ENCODE peak calls at places on chromosomes 12 and 14, in five cellular contexts. X is coronary artery, T is fibroblast of mammary gland, C is astrocyte of the spinal cord, N is AG04450. G is an unnamed sample.

GRCh38 chr12:114483996-114484395 is 78.1 kb upstream of the TBX5 start:
- DNase-seq in T (no peak), N (no peak), C (no peak), X (no peak), G (no peak)

GRCh38 chr14:70183991-70184390 is 4.8 kb downstream of the SLC8A3 start:
- DNase-seq in X (no peak), N (no peak), T (no peak), C (no peak), G (no peak)

GRCh38 chr14:80637726-80638619 is 303.6 kb downstream of the CEP128 start:
- DNase-seq in T (peak; percentile 14), X (no peak), C (peak; percentile 11), N (no peak), G (peak; percentile 51)

GRCh38 chr12:107929436-107929835 is 154.9 kb downstream of the ASCL4 start:
- DNase-seq in C (peak; percentile 2), X (no peak), N (no peak), T (peak; percentile 31), G (no peak)

GRCh38 chr14:36091096-36091495 is 85.4 kb downstream of the PTCSC3 start:
- DNase-seq in N (peak; percentile 68), X (no peak), C (peak; percentile 94), T (peak; percentile 96), G (peak; percentile 84)

GRCh38 chr12:121246893-121247557 is 37.1 kb downstream of the P2RX4 start:
- DNase-seq in X (no peak), C (no peak), N (no peak), T (no peak), G (no peak)

GRCh38 chr12:115990241-115990640 is 287.3 kb downstream of the MED13L start:
- DNase-seq in T (peak; percentile 25), N (no peak), C (no peak), X (no peak), G (no peak)

GRCh38 chr12:13124661-13125505 is 21.4 kb upstream of the GSG1 start:
- DNase-seq in T (peak; percentile 40), C (no peak), N (peak; percentile 21), X (no peak), G (peak; percentile 74)

GRCh38 chr12:32139064-32139421 is 32.4 kb downstream of the BICD1 start:
- DNase-seq in N (no peak), X (no peak), T (peak; percentile 62), C (peak; percentile 61), G (peak; percentile 32)

GRCh38 chr14:24693941-24694507 is 60.0 kb upstream of the GZMB start:
- DNase-seq in X (no peak), C (no peak), T (no peak), N (no peak), G (no peak)

GRCh38 chr14:89429206-89430091 is 12.4 kb upstream of the FOXN3 start:
- DNase-seq in C (peak; percentile 48), X (no peak), N (no peak), T (no peak), G (no peak)

GRCh38 chr12:119036878-119037493 is 55.6 kb downstream of the SRRM4 start:
- DNase-seq in C (no peak), X (no peak), N (no peak), T (peak; percentile 14), G (no peak)

GRCh38 chr12:2794261-2794735 is 472 bp upstream of the FKBP4 start:
- DNase-seq in N (no peak), C (no peak), T (peak; percentile 30), X (peak; percentile 83), G (no peak)

GRCh38 chr12:66140726-66141125 is 10.2 kb upstream of the LLPH start:
- DNase-seq in T (no peak), N (no peak), X (no peak), C (no peak), G (no peak)

GRCh38 chr12:131390408-131391100 is 320.3 kb upstream of the SFSWAP start:
- DNase-seq in N (no peak), T (no peak), C (no peak), X (no peak), G (no peak)

GRCh38 chr12:54560374-54560858 is 11.0 kb downstream of the PDE1B start:
- DNase-seq in T (peak; percentile 52), N (no peak), X (peak; percentile 95), C (peak; percentile 45), G (peak; percentile 65)

GRCh38 chr12:102294568-102294967 is 96.9 kb upstream of the PMCH start:
- DNase-seq in N (no peak), T (no peak), X (no peak), C (no peak), G (no peak)

GRCh38 chr14:99188721-99189120 is 83.3 kb downstream of the BCL11B start:
- DNase-seq in N (no peak), T (no peak), X (no peak), C (no peak), G (no peak)

GRCh38 chr12:6965714-6966113 is 4.8 kb downstream of the PHB2 start:
- DNase-seq in N (no peak), C (no peak), X (no peak), T (no peak), G (no peak)

GRCh38 chr14:77375164-77375950 is 1.5 kb downstream of the TMED8 start:
- DNase-seq in N (no peak), C (no peak), X (no peak), T (no peak), G (no peak)

GRCh38 chr14:54975856-54976255 is 51.0 kb downstream of the WDHD1 start:
- DNase-seq in C (no peak), N (no peak), X (no peak), T (peak; percentile 10), G (no peak)

GRCh38 chr12:114688256-114688845 is 4.4 kb upstream of the TBX3 start:
- DNase-seq in T (no peak), C (no peak), N (no peak), X (no peak), G (peak; percentile 59)

GRCh38 chr12:46608431-46609280 is 217.1 kb downstream of the SLC38A4 start:
- DNase-seq in C (peak; percentile 71), N (no peak), T (peak; percentile 79), X (no peak), G (peak; percentile 84)

GRCh38 chr12:110689601-110690430 is 901 bp upstream of the HVCN1 start:
- DNase-seq in X (no peak), N (no peak), C (no peak), T (peak; percentile 16), G (peak; percentile 10)

GRCh38 chr12:89949457-89950195 is 241.0 kb upstream of the ATP2B1 start:
- DNase-seq in X (no peak), C (peak; percentile 92), T (peak; percentile 81), N (no peak), G (peak; percentile 62)

GRCh38 chr12:38956337-38956736 is 50.9 kb upstream of the CPNE8 start:
- DNase-seq in X (no peak), N (no peak), T (no peak), C (peak; percentile 61), G (no peak)

GRCh38 chr14:71339650-71340415 is 432.6 kb downstream of the PCNX1 start:
- DNase-seq in X (no peak), T (no peak), C (no peak), N (no peak), G (no peak)

GRCh38 chr12:45350861-45351260 is 135.0 kb downstream of the ANO6 start:
- DNase-seq in T (peak; percentile 71), N (no peak), C (no peak), X (no peak), G (no peak)

GRCh38 chr14:71521736-71522135 is 410.5 kb upstream of the RGS6 start:
- DNase-seq in T (no peak), C (no peak), N (no peak), X (no peak), G (no peak)

GRCh38 chr12:12608557-12608957 is 3.1 kb upstream of the CREBL2 start:
- DNase-seq in T (no peak), C (peak; percentile 12), X (no peak), N (no peak), G (no peak)

GRCh38 chr12:92253301-92253700 is 107.7 kb upstream of the BTG1 start:
- DNase-seq in N (no peak), T (no peak), C (no peak), X (no peak), G (no peak)

GRCh38 chr12:2804390-2805145 is 7.9 kb upstream of the ITFG2 start:
- DNase-seq in X (no peak), C (peak; percentile 74), T (peak; percentile 68), N (no peak), G (peak; percentile 75)

GRCh38 chr12:95115641-95116040 is 42.2 kb upstream of the NR2C1 start:
- DNase-seq in N (no peak), C (no peak), T (peak; percentile 28), X (no peak), G (peak; percentile 19)
- H3K4me3 ChIP-seq in N (no peak overlapping the region), C (no peak overlapping the region), T (no peak overlapping the region), X (no peak overlapping the region), G (no peak overlapping the region)

GRCh38 chr14:105940534-105941225 is 414.3 kb downstream of the TMEM121 start:
- DNase-seq in T (no peak), X (peak; percentile 62), N (no peak), C (no peak), G (no peak)

GRCh38 chr14:105941226-105942166 is 415.1 kb downstream of the TMEM121 start:
- DNase-seq in C (no peak), N (no peak), X (no peak), T (no peak), G (no peak)

GRCh38 chr14:105944632-105945610 is 418.5 kb downstream of the TMEM121 start:
- DNase-seq in T (peak; percentile 5), X (no peak), N (no peak), C (no peak), G (no peak)

GRCh38 chr14:105945891-105946290 is 419.5 kb downstream of the TMEM121 start:
- DNase-seq in C (no peak), T (no peak), X (no peak), N (no peak), G (no peak)

GRCh38 chr14:105943973-105944602 is 417.7 kb downstream of the TMEM121 start:
- DNase-seq in C (no peak), N (no peak), T (no peak), X (no peak), G (no peak)
- TF ChIP-seq CTCF in C (no peak), N (no peak), T (no peak), X (no peak), G (no peak)

GRCh38 chr12:49622501-49623141 is 740 bp upstream of the PRPF40B start:
- DNase-seq in N (no peak), T (peak; percentile 23), C (no peak), X (peak; percentile 73), G (no peak)
- H3K4me3 ChIP-seq in N (peak overlapping the region; percentile 65), T (peak overlapping the region; percentile 64), C (peak overlapping the region; percentile 63), X (peak overlapping the region; percentile 75), G (peak overlapping the region; percentile 69)

DNA sequence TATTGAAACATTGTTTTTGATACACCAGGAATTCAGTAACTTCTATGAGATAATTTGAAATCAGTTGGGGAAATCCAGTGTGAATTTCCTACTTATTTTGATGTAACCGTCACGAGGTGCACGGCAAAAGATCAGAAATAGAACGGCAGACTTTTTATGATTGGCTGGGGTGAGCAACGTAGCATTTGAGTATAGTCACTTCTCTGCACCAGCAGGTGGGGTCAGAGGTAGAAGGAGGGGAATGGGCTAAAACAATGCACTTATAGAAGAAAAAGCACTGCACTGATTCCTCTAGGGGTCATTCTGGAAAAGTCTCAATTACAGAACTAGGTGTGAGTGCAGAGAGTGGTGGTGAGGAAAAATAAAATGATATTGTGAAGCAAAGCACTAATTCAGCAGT is 7.9 kb upstream of the SSPN start:
- DNase-seq in N (no peak), C (no peak), T (peak; percentile 10), X (no peak), G (no peak)
- TF ChIP-seq CTCF in N (no peak), C (no peak), T (peak; percentile 17), X (no peak), G (no peak)

GRCh38 chr12:22254450-22254849 is 80.1 kb downstream of the ST8SIA1 start:
- DNase-seq in T (no peak), C (no peak), X (no peak), N (no peak), G (no peak)
- H3K4me3 ChIP-seq in T (no peak overlapping the region), C (no peak overlapping the region), X (no peak overlapping the region), N (no peak overlapping the region), G (no peak overlapping the region)